ENCODE peak calls at places on chromosomes 13 and 19, in seven cellular contexts. O, W, T, U, C, Y and V are unnamed samples.

GRCh38 chr13:58238972-58239773 is 607.6 kb downstream of the PCDH17 start:
- DNase-seq in O (no peak), W (no peak), T (no peak), U (no peak), C (no peak), Y (no peak), V (no peak)

GRCh38 chr19:1355258-1355973 is 28.3 kb upstream of the NDUFS7 start:
- DNase-seq in O (no peak), W (no peak), T (peak; percentile 35), U (no peak), C (no peak), Y (no peak), V (peak; percentile 36)

GRCh38 chr19:7637374-7638256 is 705 bp downstream of the STXBP2 start:
- DNase-seq in O (peak; percentile 25), W (peak; percentile 54), T (no peak), U (peak; percentile 73), C (no peak), Y (peak; percentile 84), V (no peak)

GRCh38 chr19:51462276-51462675 is 4.0 kb upstream of the SIGLEC8 start:
- DNase-seq in O (no peak), W (no peak), T (no peak), U (peak; percentile 16), C (no peak), Y (no peak), V (no peak)

GRCh38 chr19:14381689-14382474 is 638 bp downstream of the ADGRE5 start:
- DNase-seq in O (no peak), W (peak; percentile 53), T (peak; percentile 47), U (peak; percentile 57), C (no peak), Y (peak; percentile 87), V (no peak)

GRCh38 chr13:73394066-73394465 is 335.3 kb downstream of the KLF5 start:
- DNase-seq in O (no peak), W (no peak), T (no peak), U (no peak), C (no peak), Y (no peak), V (no peak)

GRCh38 chr13:41960195-41960699 is 662 bp downstream of the VWA8 start:
- DNase-seq in O (peak; percentile 16), W (peak; percentile 40), T (no peak), U (no peak), C (no peak), Y (no peak), V (peak; percentile 7)

GRCh38 chr13:81872581-81872980 is 1531.7 kb upstream of the SPRY2 start:
- DNase-seq in O (no peak), W (no peak), T (no peak), U (no peak), C (no peak), Y (no peak), V (no peak)

GRCh38 chr13:60765700-60766411 is 368.8 kb downstream of the TDRD3 start:
- DNase-seq in O (no peak), W (no peak), T (no peak), U (no peak), C (no peak), Y (no peak), V (no peak)

GRCh38 chr19:56856822-56857221 is 16.3 kb upstream of the PEG3 start:
- DNase-seq in O (no peak), W (no peak), T (no peak), U (no peak), C (no peak), Y (no peak), V (no peak)

GRCh38 chr13:113650731-113651148 is 7.3 kb downstream of the ATP4B start:
- DNase-seq in O (no peak), W (peak; percentile 10), T (no peak), U (peak; percentile 24), C (peak; percentile 6), Y (no peak), V (no peak)

GRCh38 chr19:29422686-29423085 is 103.1 kb upstream of the VSTM2B start:
- DNase-seq in O (no peak), W (no peak), T (no peak), U (no peak), C (no peak), Y (no peak), V (no peak)

GRCh38 chr13:44465318-44465717 is 91.7 kb downstream of the SERP2 start:
- DNase-seq in O (no peak), W (no peak), T (no peak), U (no peak), C (no peak), Y (no peak), V (no peak)

GRCh38 chr19:927044-927706 is 1.3 kb downstream of the ARID3A start:
- DNase-seq in O (no peak), W (peak; percentile 75), T (peak; percentile 69), U (peak; percentile 55), C (peak; percentile 75), Y (peak; percentile 64), V (no peak)

GRCh38 chr13:75876371-75877050 is 240.4 kb downstream of the LMO7 start:
- DNase-seq in O (peak; percentile 33), W (peak; percentile 39), T (peak; percentile 55), U (peak; percentile 61), C (peak; percentile 44), Y (peak; percentile 74), V (peak; percentile 9)

GRCh38 chr19:38485541-38486285 is 52.2 kb downstream of the RYR1 start:
- DNase-seq in O (no peak), W (no peak), T (no peak), U (no peak), C (no peak), Y (no peak), V (no peak)

GRCh38 chr19:53865918-53866696 is 1.6 kb upstream of the MYADM start:
- DNase-seq in O (peak; percentile 78), W (peak; percentile 87), T (peak; percentile 82), U (peak; percentile 71), C (peak; percentile 61), Y (no peak), V (peak; percentile 87)
- TF ChIP-seq POLR2A in O (peak; percentile 79), W (no peak), T (no peak), U (no peak), C (no peak), Y (no peak), V (peak; percentile 76)

GRCh38 chr19:27909185-27909840 is 1303.6 kb downstream of the UQCRFS1 start:
- DNase-seq in O (no peak), W (no peak), T (no peak), U (no peak), C (no peak), Y (no peak), V (no peak)
- TF ChIP-seq POLR2A in O (no peak), W (no peak), T (no peak), U (no peak), C (no peak), Y (no peak), V (no peak)

GRCh38 chr19:47754206-47755064 is 9.1 kb downstream of the NOP53 start:
- DNase-seq in O (no peak), W (no peak), T (no peak), U (no peak), C (no peak), Y (no peak), V (no peak)
- TF ChIP-seq POLR2A in O (no peak), W (no peak), T (no peak), U (no peak), C (no peak), Y (no peak), V (no peak)

GRCh38 chr19:3507371-3508120 is 1.4 kb downstream of the FZR1 start:
- DNase-seq in O (no peak), W (no peak), T (no peak), U (peak; percentile 35), C (no peak), Y (no peak), V (no peak)
- TF ChIP-seq POLR2A in O (no peak), W (no peak), T (no peak), U (no peak), C (no peak), Y (no peak), V (no peak)